ENCODE peak calls at places on chromosomes 1 and 21, in eight cellular contexts. One of them, this sample, is unnamed.

GRCh38 chr21:45430521-45431501 is 25.8 kb downstream of the COL18A1 start:
- DNase-seq in CD4-positive, alpha-beta T cell: no peak
- DNase-seq in AG09319: no peak
- DNase-seq in psoas muscle: no peak
- DNase-seq in dorsolateral prefrontal cortex: no peak
- DNase-seq in heart right ventricle: no peak
- DNase-seq in nephron progenitor cell: peak
- DNase-seq in MM.1S: no peak
- DNase-seq in this sample: no peak

GRCh38 chr1:234315091-234315541 is 58.1 kb upstream of the COA6 start:
- DNase-seq in nephron progenitor cell: no peak
- DNase-seq in AG09319: peak
- DNase-seq in MM.1S: no peak
- DNase-seq in CD4-positive, alpha-beta T cell: peak
- DNase-seq in psoas muscle: no peak
- DNase-seq in dorsolateral prefrontal cortex: no peak
- DNase-seq in heart right ventricle: no peak
- DNase-seq in this sample: no peak

GRCh38 chr1:117818456-117818855 is 111.0 kb downstream of the GDAP2 start:
- DNase-seq in dorsolateral prefrontal cortex: no peak
- DNase-seq in nephron progenitor cell: no peak
- DNase-seq in MM.1S: no peak
- DNase-seq in AG09319: no peak
- DNase-seq in heart right ventricle: no peak
- DNase-seq in CD4-positive, alpha-beta T cell: no peak
- DNase-seq in psoas muscle: no peak
- DNase-seq in this sample: no peak

GRCh38 chr1:101588677-101589076 is 351.9 kb downstream of the S1PR1 start:
- DNase-seq in AG09319: no peak
- DNase-seq in CD4-positive, alpha-beta T cell: no peak
- DNase-seq in MM.1S: no peak
- DNase-seq in dorsolateral prefrontal cortex: no peak
- DNase-seq in psoas muscle: no peak
- DNase-seq in heart right ventricle: no peak
- DNase-seq in nephron progenitor cell: no peak
- DNase-seq in this sample: no peak

GRCh38 chr1:231337043-231337471 is 595 bp downstream of the EXOC8 start:
- DNase-seq in nephron progenitor cell: peak
- DNase-seq in AG09319: peak
- DNase-seq in CD4-positive, alpha-beta T cell: no peak
- DNase-seq in dorsolateral prefrontal cortex: peak
- DNase-seq in heart right ventricle: peak
- DNase-seq in psoas muscle: no peak
- DNase-seq in MM.1S: peak
- DNase-seq in this sample: no peak

GRCh38 chr1:231806623-231807470 is 180.3 kb downstream of the DISC1 start:
- DNase-seq in nephron progenitor cell: peak
- DNase-seq in MM.1S: peak
- DNase-seq in heart right ventricle: peak
- DNase-seq in AG09319: no peak
- DNase-seq in CD4-positive, alpha-beta T cell: no peak
- DNase-seq in dorsolateral prefrontal cortex: peak
- DNase-seq in psoas muscle: peak
- DNase-seq in this sample: peak

GRCh38 chr1:38344705-38345104 is 298.1 kb upstream of the POU3F1 start:
- DNase-seq in nephron progenitor cell: no peak
- DNase-seq in heart right ventricle: no peak
- DNase-seq in psoas muscle: no peak
- DNase-seq in AG09319: no peak
- DNase-seq in MM.1S: no peak
- DNase-seq in CD4-positive, alpha-beta T cell: no peak
- DNase-seq in dorsolateral prefrontal cortex: no peak
- DNase-seq in this sample: no peak

GRCh38 chr1:240018617-240019016 is 73.1 kb upstream of the FMN2 start:
- DNase-seq in psoas muscle: no peak
- DNase-seq in heart right ventricle: no peak
- DNase-seq in MM.1S: no peak
- DNase-seq in nephron progenitor cell: no peak
- DNase-seq in CD4-positive, alpha-beta T cell: no peak
- DNase-seq in dorsolateral prefrontal cortex: no peak
- DNase-seq in AG09319: no peak
- DNase-seq in this sample: no peak

GRCh38 chr1:116806245-116806644 is 52.0 kb downstream of the CD2 start:
- DNase-seq in AG09319: no peak
- DNase-seq in nephron progenitor cell: no peak
- DNase-seq in psoas muscle: no peak
- DNase-seq in dorsolateral prefrontal cortex: no peak
- DNase-seq in heart right ventricle: no peak
- DNase-seq in MM.1S: peak
- DNase-seq in CD4-positive, alpha-beta T cell: no peak
- DNase-seq in this sample: no peak

DNA sequence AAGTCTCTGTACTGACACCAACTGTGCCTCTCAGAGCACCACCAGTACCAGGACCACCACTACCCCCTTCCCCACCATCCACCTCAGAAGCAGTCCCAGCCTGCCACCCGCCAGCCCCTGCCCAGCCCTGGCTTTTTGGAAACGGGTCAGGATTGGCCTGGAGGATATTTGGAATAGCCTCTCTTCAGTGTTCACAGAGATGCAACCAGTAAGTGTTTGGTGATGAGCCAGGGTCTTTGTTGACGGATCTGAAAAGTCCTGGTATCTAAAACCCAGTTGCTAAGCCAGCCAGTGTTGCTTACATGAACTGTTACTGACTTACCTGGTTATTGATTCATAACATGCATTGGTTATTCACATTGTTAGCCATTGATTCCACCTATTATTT is 1.1 kb downstream of the C1orf56 start:
- DNase-seq in dorsolateral prefrontal cortex: no peak
- DNase-seq in MM.1S: no peak
- DNase-seq in AG09319: no peak
- DNase-seq in psoas muscle: no peak
- DNase-seq in nephron progenitor cell: no peak
- DNase-seq in heart right ventricle: no peak
- DNase-seq in CD4-positive, alpha-beta T cell: no peak
- DNase-seq in this sample: no peak
- TF ChIP-seq CTCF in dorsolateral prefrontal cortex: no peak
- TF ChIP-seq CTCF in MM.1S: no peak
- TF ChIP-seq CTCF in AG09319: no peak
- TF ChIP-seq CTCF in psoas muscle: no peak
- TF ChIP-seq CTCF in nephron progenitor cell: peak
- TF ChIP-seq CTCF in heart right ventricle: no peak
- TF ChIP-seq CTCF in CD4-positive, alpha-beta T cell: no peak
- TF ChIP-seq CTCF in this sample: no peak

GRCh38 chr1:201155354-201155753 is 1.1 kb upstream of the TMEM9 start:
- DNase-seq in MM.1S: no peak
- DNase-seq in dorsolateral prefrontal cortex: no peak
- DNase-seq in nephron progenitor cell: no peak
- DNase-seq in heart right ventricle: no peak
- DNase-seq in CD4-positive, alpha-beta T cell: no peak
- DNase-seq in AG09319: no peak
- DNase-seq in psoas muscle: no peak
- DNase-seq in this sample: no peak

GRCh38 chr1:201156819-201157218 is 2.5 kb upstream of the TMEM9 start:
- DNase-seq in MM.1S: no peak
- DNase-seq in nephron progenitor cell: no peak
- DNase-seq in CD4-positive, alpha-beta T cell: no peak
- DNase-seq in dorsolateral prefrontal cortex: no peak
- DNase-seq in AG09319: no peak
- DNase-seq in heart right ventricle: no peak
- DNase-seq in psoas muscle: no peak
- DNase-seq in this sample: no peak

GRCh38 chr1:201154389-201155165 is at the start of gene TMEM9:
- DNase-seq in heart right ventricle: peak
- DNase-seq in dorsolateral prefrontal cortex: peak
- DNase-seq in CD4-positive, alpha-beta T cell: peak
- DNase-seq in AG09319: peak
- DNase-seq in MM.1S: peak
- DNase-seq in psoas muscle: peak
- DNase-seq in nephron progenitor cell: peak
- DNase-seq in this sample: peak

GRCh38 chr1:201156346-201156745 is 2.1 kb upstream of the TMEM9 start:
- DNase-seq in AG09319: no peak
- DNase-seq in CD4-positive, alpha-beta T cell: no peak
- DNase-seq in nephron progenitor cell: no peak
- DNase-seq in psoas muscle: no peak
- DNase-seq in dorsolateral prefrontal cortex: no peak
- DNase-seq in heart right ventricle: no peak
- DNase-seq in MM.1S: no peak
- DNase-seq in this sample: no peak

DNA sequence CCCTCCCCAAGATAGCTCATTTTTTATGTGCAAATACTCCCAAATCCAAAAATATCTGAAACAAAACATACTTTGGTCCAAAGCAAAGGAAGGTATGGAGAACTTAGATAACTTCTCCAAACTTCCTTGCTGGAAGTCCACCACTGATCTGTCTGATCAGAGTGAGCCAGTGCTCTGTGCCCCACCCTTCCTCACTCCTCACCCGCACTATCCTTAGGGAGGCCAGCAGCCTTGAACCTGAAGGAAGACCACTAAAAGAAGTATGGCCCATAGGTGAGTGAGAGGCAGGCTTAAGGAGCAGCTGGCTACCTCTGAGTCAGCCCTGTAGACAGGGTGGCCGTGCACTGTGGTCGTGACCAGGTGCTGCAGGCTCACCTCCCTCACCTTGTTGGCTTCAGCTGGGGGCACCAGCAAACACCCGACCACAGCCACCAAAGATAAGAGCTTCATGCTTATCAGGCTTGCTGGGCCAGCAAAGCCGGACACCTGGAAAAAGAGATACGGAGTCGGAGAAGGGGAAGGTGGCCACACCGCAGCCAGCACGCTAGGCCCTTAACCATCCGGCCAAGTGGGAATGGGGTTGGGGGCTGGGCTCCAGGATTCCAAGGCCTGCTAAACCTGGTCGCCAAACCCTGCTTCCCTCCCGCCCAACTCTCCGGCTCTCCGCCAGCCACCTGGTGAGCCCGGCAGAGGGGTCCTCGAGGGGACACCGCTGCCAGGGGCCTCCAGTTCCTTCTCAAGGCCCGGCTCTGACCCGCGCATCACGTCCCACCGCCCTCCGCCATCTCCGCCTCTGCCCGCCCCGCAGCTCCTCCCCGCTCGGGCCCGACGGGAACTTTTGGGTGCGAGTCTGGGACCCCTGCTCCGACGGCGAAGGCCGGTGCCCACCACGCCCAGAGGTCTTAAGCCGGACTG is 543 bp downstream of the TMEM9 start:
- DNase-seq in nephron progenitor cell: no peak
- DNase-seq in psoas muscle: no peak
- DNase-seq in dorsolateral prefrontal cortex: peak
- DNase-seq in CD4-positive, alpha-beta T cell: no peak
- DNase-seq in MM.1S: no peak
- DNase-seq in AG09319: no peak
- DNase-seq in heart right ventricle: no peak
- DNase-seq in this sample: no peak
- TF ChIP-seq CTCF in nephron progenitor cell: no peak
- TF ChIP-seq CTCF in psoas muscle: no peak
- TF ChIP-seq CTCF in dorsolateral prefrontal cortex: no peak
- TF ChIP-seq CTCF in CD4-positive, alpha-beta T cell: no peak
- TF ChIP-seq CTCF in MM.1S: no peak
- TF ChIP-seq CTCF in AG09319: no peak
- TF ChIP-seq CTCF in heart right ventricle: no peak
- TF ChIP-seq CTCF in this sample: no peak

GRCh38 chr1:111290104-111290503 is 547 bp upstream of the CHIA start:
- DNase-seq in CD4-positive, alpha-beta T cell: no peak
- DNase-seq in psoas muscle: no peak
- DNase-seq in heart right ventricle: no peak
- DNase-seq in nephron progenitor cell: no peak
- DNase-seq in dorsolateral prefrontal cortex: no peak
- DNase-seq in AG09319: no peak
- DNase-seq in MM.1S: no peak
- DNase-seq in this sample: no peak

GRCh38 chr1:111289371-111289770 is 1.3 kb upstream of the CHIA start:
- DNase-seq in psoas muscle: no peak
- DNase-seq in heart right ventricle: no peak
- DNase-seq in MM.1S: no peak
- DNase-seq in nephron progenitor cell: no peak
- DNase-seq in dorsolateral prefrontal cortex: no peak
- DNase-seq in AG09319: no peak
- DNase-seq in CD4-positive, alpha-beta T cell: no peak
- DNase-seq in this sample: no peak

GRCh38 chr1:111286912-111287311 is 3.7 kb upstream of the CHIA start:
- DNase-seq in CD4-positive, alpha-beta T cell: no peak
- DNase-seq in dorsolateral prefrontal cortex: no peak
- DNase-seq in heart right ventricle: no peak
- DNase-seq in psoas muscle: no peak
- DNase-seq in MM.1S: no peak
- DNase-seq in nephron progenitor cell: no peak
- DNase-seq in AG09319: no peak
- DNase-seq in this sample: no peak

GRCh38 chr1:111283838-111284237 is 6.8 kb upstream of the CHIA start:
- DNase-seq in heart right ventricle: no peak
- DNase-seq in AG09319: no peak
- DNase-seq in nephron progenitor cell: no peak
- DNase-seq in psoas muscle: no peak
- DNase-seq in dorsolateral prefrontal cortex: no peak
- DNase-seq in MM.1S: no peak
- DNase-seq in CD4-positive, alpha-beta T cell: no peak
- DNase-seq in this sample: no peak

DNA sequence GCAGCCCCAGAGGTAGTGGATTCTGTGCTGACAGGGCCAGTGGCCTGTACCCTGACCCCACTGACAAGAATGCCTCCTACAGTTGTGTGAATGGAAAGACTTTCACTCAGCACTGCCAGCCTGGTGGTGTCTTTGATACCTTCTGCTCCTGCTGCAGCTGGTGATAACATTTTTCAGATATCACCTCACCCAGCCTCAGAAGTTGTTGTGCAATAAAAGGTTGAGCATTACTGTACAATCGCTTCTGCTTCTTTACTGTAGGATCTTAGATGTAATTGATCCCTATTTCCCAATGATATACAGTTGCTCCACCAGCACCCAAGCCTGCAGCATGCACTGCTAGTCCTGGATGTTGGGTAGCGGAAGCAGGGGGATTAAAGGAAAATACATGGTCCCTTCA is 4.8 kb upstream of the CHIA start:
- DNase-seq in AG09319: no peak
- DNase-seq in nephron progenitor cell: no peak
- DNase-seq in heart right ventricle: no peak
- DNase-seq in dorsolateral prefrontal cortex: no peak
- DNase-seq in MM.1S: no peak
- DNase-seq in CD4-positive, alpha-beta T cell: no peak
- DNase-seq in psoas muscle: no peak
- DNase-seq in this sample: no peak
- TF ChIP-seq CTCF in AG09319: no peak
- TF ChIP-seq CTCF in nephron progenitor cell: no peak
- TF ChIP-seq CTCF in heart right ventricle: no peak
- TF ChIP-seq CTCF in dorsolateral prefrontal cortex: no peak
- TF ChIP-seq CTCF in MM.1S: no peak
- TF ChIP-seq CTCF in CD4-positive, alpha-beta T cell: no peak
- TF ChIP-seq CTCF in psoas muscle: no peak
- TF ChIP-seq CTCF in this sample: no peak

DNA sequence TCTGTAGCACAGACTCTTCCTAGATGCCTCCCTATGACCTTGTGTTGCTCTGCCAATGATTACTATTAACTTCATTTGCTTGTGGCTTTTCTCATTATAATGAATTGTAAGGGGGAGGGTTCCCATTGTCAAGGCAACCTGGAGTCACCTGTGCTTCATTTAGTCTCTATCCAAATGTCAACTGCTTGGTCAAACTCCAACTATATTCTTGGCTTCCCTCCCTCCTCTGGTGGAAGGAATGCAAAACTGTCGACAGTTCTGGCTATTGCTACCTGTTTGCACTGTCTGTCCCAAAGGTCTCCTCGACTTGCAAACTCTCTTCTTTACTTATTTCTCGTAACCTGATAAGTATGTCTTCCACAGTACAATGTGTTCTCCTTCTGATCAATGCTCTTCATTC is 100.3 kb downstream of the CACNA1E start:
- DNase-seq in heart right ventricle: no peak
- DNase-seq in AG09319: no peak
- DNase-seq in CD4-positive, alpha-beta T cell: no peak
- DNase-seq in MM.1S: no peak
- DNase-seq in dorsolateral prefrontal cortex: no peak
- DNase-seq in nephron progenitor cell: no peak
- DNase-seq in psoas muscle: no peak
- DNase-seq in this sample: no peak
- TF ChIP-seq CTCF in heart right ventricle: peak
- TF ChIP-seq CTCF in AG09319: no peak
- TF ChIP-seq CTCF in CD4-positive, alpha-beta T cell: no peak
- TF ChIP-seq CTCF in MM.1S: no peak
- TF ChIP-seq CTCF in dorsolateral prefrontal cortex: no peak
- TF ChIP-seq CTCF in nephron progenitor cell: peak
- TF ChIP-seq CTCF in psoas muscle: peak
- TF ChIP-seq CTCF in this sample: peak

This sample was measured in endothelial cell.